ENCODE peak calls at places on chromosomes 6 and 20, in six cellular contexts. One of them, this sample, is unnamed.

GRCh38 chr6:142400495-142400894 is 98.7 kb downstream of the ADGRG6 start:
- DNase-seq in glomerular endothelial cell: no peak
- DNase-seq in nephron progenitor cell: no peak
- DNase-seq in stimulated activated CD4-positive, alpha-beta T cell treated with anti-CD3 and anti-CD28 coated beads, Interleukin-2, amount 100 ng/mL, for 24 hours: no peak
- DNase-seq in EH: peak; percentile 45
- DNase-seq in GM12864: no peak
- DNase-seq in this sample: no peak

GRCh38 chr6:8539446-8539845 is 104.1 kb upstream of the SLC35B3 start:
- DNase-seq in GM12864: no peak
- DNase-seq in EH: peak; percentile 15
- DNase-seq in nephron progenitor cell: no peak
- DNase-seq in glomerular endothelial cell: no peak
- DNase-seq in stimulated activated CD4-positive, alpha-beta T cell treated with anti-CD3 and anti-CD28 coated beads, Interleukin-2, amount 100 ng/mL, for 24 hours: no peak
- DNase-seq in this sample: no peak

GRCh38 chr6:15485875-15486274 is 177.0 kb downstream of the DTNBP1 start:
- DNase-seq in EH: no peak
- DNase-seq in GM12864: no peak
- DNase-seq in glomerular endothelial cell: no peak
- DNase-seq in stimulated activated CD4-positive, alpha-beta T cell treated with anti-CD3 and anti-CD28 coated beads, Interleukin-2, amount 100 ng/mL, for 24 hours: no peak
- DNase-seq in nephron progenitor cell: no peak
- DNase-seq in this sample: no peak

GRCh38 chr6:4853349-4853748 is 77.1 kb downstream of the CDYL start:
- DNase-seq in glomerular endothelial cell: no peak
- DNase-seq in nephron progenitor cell: no peak
- DNase-seq in EH: peak; percentile 9
- DNase-seq in GM12864: no peak
- DNase-seq in stimulated activated CD4-positive, alpha-beta T cell treated with anti-CD3 and anti-CD28 coated beads, Interleukin-2, amount 100 ng/mL, for 24 hours: no peak
- DNase-seq in this sample: no peak

GRCh38 chr6:113636357-113636824 is 220.8 kb upstream of the MARCKS start:
- DNase-seq in stimulated activated CD4-positive, alpha-beta T cell treated with anti-CD3 and anti-CD28 coated beads, Interleukin-2, amount 100 ng/mL, for 24 hours: no peak
- DNase-seq in GM12864: no peak
- DNase-seq in EH: peak; percentile 74
- DNase-seq in glomerular endothelial cell: no peak
- DNase-seq in nephron progenitor cell: no peak
- DNase-seq in this sample: no peak

GRCh38 chr6:138105880-138106664 is 1.1 kb downstream of the PERP start:
- DNase-seq in glomerular endothelial cell: no peak
- DNase-seq in GM12864: no peak
- DNase-seq in stimulated activated CD4-positive, alpha-beta T cell treated with anti-CD3 and anti-CD28 coated beads, Interleukin-2, amount 100 ng/mL, for 24 hours: no peak
- DNase-seq in nephron progenitor cell: no peak
- DNase-seq in EH: peak; percentile 17
- DNase-seq in this sample: no peak

GRCh38 chr6:47007657-47008396 is 34.3 kb downstream of the ADGRF1 start:
- DNase-seq in nephron progenitor cell: no peak
- DNase-seq in stimulated activated CD4-positive, alpha-beta T cell treated with anti-CD3 and anti-CD28 coated beads, Interleukin-2, amount 100 ng/mL, for 24 hours: no peak
- DNase-seq in glomerular endothelial cell: no peak
- DNase-seq in EH: no peak
- DNase-seq in GM12864: no peak
- DNase-seq in this sample: no peak

GRCh38 chr6:148140772-148141557 is 201.7 kb upstream of the SASH1 start:
- DNase-seq in EH: peak; percentile 40
- DNase-seq in nephron progenitor cell: no peak
- DNase-seq in stimulated activated CD4-positive, alpha-beta T cell treated with anti-CD3 and anti-CD28 coated beads, Interleukin-2, amount 100 ng/mL, for 24 hours: no peak
- DNase-seq in GM12864: no peak
- DNase-seq in glomerular endothelial cell: no peak
- DNase-seq in this sample: no peak

GRCh38 chr20:50774515-50774914 is 20.3 kb upstream of the BCAS4 start:
- DNase-seq in stimulated activated CD4-positive, alpha-beta T cell treated with anti-CD3 and anti-CD28 coated beads, Interleukin-2, amount 100 ng/mL, for 24 hours: no peak
- DNase-seq in EH: no peak
- DNase-seq in nephron progenitor cell: no peak
- DNase-seq in glomerular endothelial cell: no peak
- DNase-seq in GM12864: no peak
- DNase-seq in this sample: no peak

GRCh38 chr6:154638369-154638768 is 94.8 kb upstream of the SCAF8 start:
- DNase-seq in stimulated activated CD4-positive, alpha-beta T cell treated with anti-CD3 and anti-CD28 coated beads, Interleukin-2, amount 100 ng/mL, for 24 hours: no peak
- DNase-seq in nephron progenitor cell: no peak
- DNase-seq in GM12864: no peak
- DNase-seq in EH: peak; percentile 22
- DNase-seq in glomerular endothelial cell: no peak
- DNase-seq in this sample: no peak

GRCh38 chr6:32181890-32182529 is 2.0 kb downstream of the AGER start:
- DNase-seq in nephron progenitor cell: no peak
- DNase-seq in GM12864: no peak
- DNase-seq in glomerular endothelial cell: no peak
- DNase-seq in EH: no peak
- DNase-seq in stimulated activated CD4-positive, alpha-beta T cell treated with anti-CD3 and anti-CD28 coated beads, Interleukin-2, amount 100 ng/mL, for 24 hours: no peak
- DNase-seq in this sample: no peak

GRCh38 chr6:88359530-88360202 is 193.5 kb upstream of the CNR1 start:
- DNase-seq in glomerular endothelial cell: no peak
- DNase-seq in nephron progenitor cell: no peak
- DNase-seq in EH: no peak
- DNase-seq in GM12864: no peak
- DNase-seq in stimulated activated CD4-positive, alpha-beta T cell treated with anti-CD3 and anti-CD28 coated beads, Interleukin-2, amount 100 ng/mL, for 24 hours: no peak
- DNase-seq in this sample: no peak

GRCh38 chr20:14434379-14435136 is 97.1 kb upstream of the FLRT3 start:
- DNase-seq in EH: peak; percentile 28
- DNase-seq in stimulated activated CD4-positive, alpha-beta T cell treated with anti-CD3 and anti-CD28 coated beads, Interleukin-2, amount 100 ng/mL, for 24 hours: no peak
- DNase-seq in GM12864: no peak
- DNase-seq in glomerular endothelial cell: no peak
- DNase-seq in nephron progenitor cell: no peak
- DNase-seq in this sample: no peak

GRCh38 chr6:36463686-36464085 is 20.9 kb downstream of the KCTD20 start:
- DNase-seq in EH: peak; percentile 85
- DNase-seq in nephron progenitor cell: no peak
- DNase-seq in GM12864: no peak
- DNase-seq in stimulated activated CD4-positive, alpha-beta T cell treated with anti-CD3 and anti-CD28 coated beads, Interleukin-2, amount 100 ng/mL, for 24 hours: no peak
- DNase-seq in glomerular endothelial cell: no peak
- DNase-seq in this sample: no peak

GRCh38 chr6:17666646-17667045 is 40.1 kb downstream of the NUP153 start:
- DNase-seq in EH: no peak
- DNase-seq in GM12864: no peak
- DNase-seq in stimulated activated CD4-positive, alpha-beta T cell treated with anti-CD3 and anti-CD28 coated beads, Interleukin-2, amount 100 ng/mL, for 24 hours: no peak
- DNase-seq in glomerular endothelial cell: no peak
- DNase-seq in nephron progenitor cell: no peak
- DNase-seq in this sample: no peak

GRCh38 chr6:21486115-21486514 is 107.4 kb upstream of the SOX4 start:
- DNase-seq in nephron progenitor cell: no peak
- DNase-seq in stimulated activated CD4-positive, alpha-beta T cell treated with anti-CD3 and anti-CD28 coated beads, Interleukin-2, amount 100 ng/mL, for 24 hours: no peak
- DNase-seq in EH: no peak
- DNase-seq in GM12864: no peak
- DNase-seq in glomerular endothelial cell: no peak
- DNase-seq in this sample: no peak

GRCh38 chr20:22616551-22616950 is 32.2 kb upstream of the FOXA2 start:
- DNase-seq in stimulated activated CD4-positive, alpha-beta T cell treated with anti-CD3 and anti-CD28 coated beads, Interleukin-2, amount 100 ng/mL, for 24 hours: no peak
- DNase-seq in nephron progenitor cell: no peak
- DNase-seq in glomerular endothelial cell: no peak
- DNase-seq in EH: no peak
- DNase-seq in GM12864: no peak
- DNase-seq in this sample: no peak

GRCh38 chr6:157432231-157432630 is 51.2 kb downstream of the ZDHHC14 start:
- DNase-seq in glomerular endothelial cell: no peak
- DNase-seq in stimulated activated CD4-positive, alpha-beta T cell treated with anti-CD3 and anti-CD28 coated beads, Interleukin-2, amount 100 ng/mL, for 24 hours: no peak
- DNase-seq in GM12864: no peak
- DNase-seq in EH: no peak
- DNase-seq in nephron progenitor cell: no peak
- DNase-seq in this sample: no peak

GRCh38 chr6:105606871-105607421 is 204.1 kb upstream of the PREP start:
- DNase-seq in nephron progenitor cell: no peak
- DNase-seq in EH: peak; percentile 31
- DNase-seq in stimulated activated CD4-positive, alpha-beta T cell treated with anti-CD3 and anti-CD28 coated beads, Interleukin-2, amount 100 ng/mL, for 24 hours: no peak
- DNase-seq in glomerular endothelial cell: no peak
- DNase-seq in GM12864: no peak
- DNase-seq in this sample: no peak

GRCh38 chr20:31860431-31861345 is 9.6 kb downstream of the DUSP15 start:
- DNase-seq in EH: peak; percentile 51
- DNase-seq in nephron progenitor cell: peak; percentile 58
- DNase-seq in glomerular endothelial cell: no peak
- DNase-seq in stimulated activated CD4-positive, alpha-beta T cell treated with anti-CD3 and anti-CD28 coated beads, Interleukin-2, amount 100 ng/mL, for 24 hours: no peak
- DNase-seq in GM12864: no peak
- DNase-seq in this sample: no peak

GRCh38 chr6:109449064-109449788 is 6.3 kb downstream of the MICAL1 start:
- DNase-seq in GM12864: no peak
- DNase-seq in stimulated activated CD4-positive, alpha-beta T cell treated with anti-CD3 and anti-CD28 coated beads, Interleukin-2, amount 100 ng/mL, for 24 hours: no peak
- DNase-seq in nephron progenitor cell: no peak
- DNase-seq in EH: no peak
- DNase-seq in glomerular endothelial cell: no peak
- DNase-seq in this sample: no peak

GRCh38 chr6:88166493-88166900 is 350 bp upstream of the CNR1 start:
- DNase-seq in EH: no peak
- DNase-seq in nephron progenitor cell: peak; percentile 81
- DNase-seq in stimulated activated CD4-positive, alpha-beta T cell treated with anti-CD3 and anti-CD28 coated beads, Interleukin-2, amount 100 ng/mL, for 24 hours: peak; percentile 5
- DNase-seq in GM12864: no peak
- DNase-seq in glomerular endothelial cell: no peak
- DNase-seq in this sample: no peak

GRCh38 chr20:62320581-62321354 is 18.0 kb downstream of the ADRM1 start:
- DNase-seq in EH: no peak
- DNase-seq in glomerular endothelial cell: no peak
- DNase-seq in nephron progenitor cell: peak; percentile 52
- DNase-seq in GM12864: no peak
- DNase-seq in stimulated activated CD4-positive, alpha-beta T cell treated with anti-CD3 and anti-CD28 coated beads, Interleukin-2, amount 100 ng/mL, for 24 hours: peak; percentile 21
- DNase-seq in this sample: no peak

GRCh38 chr6:148273962-148274752 is 68.5 kb upstream of the SASH1 start:
- DNase-seq in stimulated activated CD4-positive, alpha-beta T cell treated with anti-CD3 and anti-CD28 coated beads, Interleukin-2, amount 100 ng/mL, for 24 hours: no peak
- DNase-seq in EH: peak; percentile 52
- DNase-seq in glomerular endothelial cell: no peak
- DNase-seq in nephron progenitor cell: no peak
- DNase-seq in GM12864: no peak
- DNase-seq in this sample: no peak

GRCh38 chr6:19444481-19444880 is 392.7 kb upstream of the ID4 start:
- DNase-seq in EH: peak; percentile 40
- DNase-seq in glomerular endothelial cell: no peak
- DNase-seq in stimulated activated CD4-positive, alpha-beta T cell treated with anti-CD3 and anti-CD28 coated beads, Interleukin-2, amount 100 ng/mL, for 24 hours: no peak
- DNase-seq in GM12864: no peak
- DNase-seq in nephron progenitor cell: no peak
- DNase-seq in this sample: no peak

GRCh38 chr20:49957487-49957938 is 21.3 kb downstream of the RNF114 start:
- DNase-seq in glomerular endothelial cell: no peak
- DNase-seq in EH: peak; percentile 39
- DNase-seq in GM12864: no peak
- DNase-seq in nephron progenitor cell: no peak
- DNase-seq in stimulated activated CD4-positive, alpha-beta T cell treated with anti-CD3 and anti-CD28 coated beads, Interleukin-2, amount 100 ng/mL, for 24 hours: no peak
- DNase-seq in this sample: no peak

GRCh38 chr20:58179083-58179431 is 49.4 kb downstream of the ANKRD60 start:
- DNase-seq in nephron progenitor cell: no peak
- DNase-seq in glomerular endothelial cell: no peak
- DNase-seq in stimulated activated CD4-positive, alpha-beta T cell treated with anti-CD3 and anti-CD28 coated beads, Interleukin-2, amount 100 ng/mL, for 24 hours: no peak
- DNase-seq in EH: no peak
- DNase-seq in GM12864: no peak
- DNase-seq in this sample: no peak

GRCh38 chr20:50583422-50584150 is 73.4 kb downstream of the PTPN1 start:
- DNase-seq in stimulated activated CD4-positive, alpha-beta T cell treated with anti-CD3 and anti-CD28 coated beads, Interleukin-2, amount 100 ng/mL, for 24 hours: no peak
- DNase-seq in glomerular endothelial cell: no peak
- DNase-seq in EH: no peak
- DNase-seq in nephron progenitor cell: no peak
- DNase-seq in GM12864: no peak
- DNase-seq in this sample: no peak

GRCh38 chr20:3652646-3653596 is 10.3 kb downstream of the GFRA4 start:
- DNase-seq in glomerular endothelial cell: no peak
- DNase-seq in stimulated activated CD4-positive, alpha-beta T cell treated with anti-CD3 and anti-CD28 coated beads, Interleukin-2, amount 100 ng/mL, for 24 hours: no peak
- DNase-seq in nephron progenitor cell: no peak
- DNase-seq in GM12864: no peak
- DNase-seq in EH: no peak
- DNase-seq in this sample: no peak

GRCh38 chr6:132812756-132813172 is 1.6 kb upstream of the RPS12 start:
- DNase-seq in stimulated activated CD4-positive, alpha-beta T cell treated with anti-CD3 and anti-CD28 coated beads, Interleukin-2, amount 100 ng/mL, for 24 hours: no peak
- DNase-seq in EH: no peak
- DNase-seq in GM12864: no peak
- DNase-seq in nephron progenitor cell: no peak
- DNase-seq in glomerular endothelial cell: no peak
- DNase-seq in this sample: no peak

GRCh38 chr6:111441678-111442243 is 41.3 kb downstream of the REV3L start:
- DNase-seq in stimulated activated CD4-positive, alpha-beta T cell treated with anti-CD3 and anti-CD28 coated beads, Interleukin-2, amount 100 ng/mL, for 24 hours: no peak
- DNase-seq in GM12864: no peak
- DNase-seq in nephron progenitor cell: no peak
- DNase-seq in EH: no peak
- DNase-seq in glomerular endothelial cell: no peak
- DNase-seq in this sample: no peak

This sample was measured in activated naive CD4-positive, alpha-beta T cell treated with Interleukin-2 at 50 U/mL for 16 hours.